ENCODE peak calls at places on chromosome 19, in eight cellular contexts. M is RWPE2; K is adrenal gland; G is amniotic epithelial cell; Z is Peyer's patch; V is activated CD8-positive, alpha-beta memory T cell treated with anti-CD3 and anti-CD28 coated beads for 1 hour; R is substantia nigra; A is Panc1. L is an unnamed sample.

GRCh38 chr19:41324231-41324702 is 14.3 kb downstream of the CCDC97 start:
- DNase-seq in M (no peak), G (no peak), Z (no peak), K (peak), A (no peak), V (no peak), R (no peak), L (no peak)

GRCh38 chr19:30374791-30375650 is 2.8 kb downstream of the ZNF536 start:
- DNase-seq in V (no peak), G (no peak), Z (no peak), K (peak), M (no peak), A (no peak), R (no peak), L (no peak)

GRCh38 chr19:19562665-19563347 is 24.7 kb downstream of the CILP2 start:
- DNase-seq in G (no peak), M (peak), K (no peak), A (no peak), R (no peak), V (no peak), Z (peak), L (no peak)

GRCh38 chr19:34364830-34365462 is at the start of gene GPI:
- DNase-seq in Z (peak), K (peak), A (no peak), V (peak), R (no peak), M (no peak), G (peak), L (peak)

GRCh38 chr19:4352701-4353121 is 9.3 kb downstream of the MPND start:
- DNase-seq in K (no peak), G (peak), V (peak), A (no peak), Z (peak), R (no peak), M (peak), L (peak)

GRCh38 chr19:39126593-39127187 is 1.1 kb downstream of the PAK4 start:
- DNase-seq in G (peak), V (no peak), Z (peak), R (no peak), A (no peak), M (no peak), K (no peak), L (no peak)

GRCh38 chr19:2148482-2149135 is 2.8 kb downstream of the AP3D1 start:
- DNase-seq in V (no peak), K (no peak), Z (no peak), G (no peak), A (no peak), M (no peak), R (no peak), L (no peak)

GRCh38 chr19:38072776-38073411 is 151.1 kb downstream of the DPF1 start:
- DNase-seq in V (no peak), Z (no peak), G (no peak), R (no peak), M (no peak), A (no peak), K (no peak), L (no peak)

GRCh38 chr19:1862424-1863307 is 713 bp downstream of the KLF16 start:
- DNase-seq in Z (no peak), A (no peak), R (no peak), M (no peak), V (peak), K (no peak), G (no peak), L (peak)

GRCh38 chr19:11236324-11237301 is 2.8 kb upstream of the ANGPTL8 start:
- DNase-seq in M (no peak), G (no peak), A (no peak), V (no peak), Z (no peak), R (no peak), K (no peak), L (no peak)

GRCh38 chr19:246551-246950 is 44.7 kb downstream of the PLPP2 start:
- DNase-seq in R (no peak), G (no peak), K (no peak), V (no peak), M (peak), A (no peak), Z (no peak), L (no peak)

GRCh38 chr19:38901683-38902082 is 1.9 kb downstream of the NFKBIB start:
- DNase-seq in R (no peak), M (no peak), Z (no peak), V (no peak), A (no peak), G (no peak), K (no peak), L (no peak)

GRCh38 chr19:48398329-48399235 is 5.1 kb downstream of the GRIN2D start:
- DNase-seq in Z (peak), M (peak), K (peak), G (peak), A (no peak), V (peak), R (no peak), L (peak)